ENCODE peak calls at places on chromosomes 13 and 19, in six cellular contexts. P, V, H, C, O and G are unnamed samples.

GRCh38 chr19:54606891-54607781 is 13.7 kb downstream of the LILRA1 start:
- ATAC-seq in C (no peak), H (no peak), O (no peak), P (no peak), V (no peak), G (no peak)

GRCh38 chr13:85755123-85755522 is 44.1 kb downstream of the SLITRK6 start:
- ATAC-seq in P (no peak), V (no peak), C (no peak), H (no peak), O (no peak), G (no peak)

GRCh38 chr13:23667750-23668149 is 97.5 kb downstream of the TNFRSF19 start:
- ATAC-seq in V (no peak), C (peak; percentile 72), H (no peak), P (no peak), O (no peak), G (no peak)

GRCh38 chr13:71867101-71867814 is at the start of gene DACH1:
- ATAC-seq in V (peak; percentile 48), P (peak; percentile 61), C (no peak), H (peak; percentile 38), O (peak; percentile 40), G (no peak)

GRCh38 chr13:49649244-49649962 is 21.1 kb downstream of the ARL11 start:
- ATAC-seq in C (peak; percentile 64), P (peak; percentile 33), O (no peak), V (no peak), H (no peak), G (no peak)

GRCh38 chr19:2432131-2432848 is 4.9 kb upstream of the TIMM13 start:
- ATAC-seq in H (no peak), O (no peak), V (no peak), C (no peak), P (no peak), G (no peak)

GRCh38 chr13:109779074-109779473 is 7.3 kb downstream of the IRS2 start:
- ATAC-seq in V (no peak), P (no peak), H (peak; percentile 84), O (peak; percentile 83), C (no peak), G (no peak)

GRCh38 chr19:54373781-54374266 is 9.1 kb upstream of the LAIR1 start:
- ATAC-seq in P (no peak), O (no peak), C (no peak), V (no peak), H (no peak), G (peak; percentile 44)

GRCh38 chr13:102609696-102610095 is 12.9 kb downstream of the TPP2 start:
- ATAC-seq in O (no peak), C (no peak), V (no peak), H (peak; percentile 62), P (no peak), G (no peak)

GRCh38 chr19:11581740-11582139 is 4.3 kb upstream of the ACP5 start:
- ATAC-seq in O (peak; percentile 60), C (no peak), P (peak; percentile 3), V (no peak), H (peak; percentile 78), G (no peak)

GRCh38 chr19:54572696-54573311 is 786 bp upstream of the LILRA2 start:
- ATAC-seq in H (no peak), C (no peak), P (no peak), V (peak; percentile 37), O (peak; percentile 32), G (peak; percentile 54)

GRCh38 chr13:107421028-107421427 is 794.3 kb downstream of the LIG4 start:
- ATAC-seq in V (no peak), H (no peak), C (no peak), P (no peak), O (no peak), G (no peak)

GRCh38 chr13:48562296-48563066 is 29.6 kb upstream of the RCBTB2 start:
- ATAC-seq in P (peak; percentile 67), H (peak; percentile 98), C (no peak), O (peak; percentile 99), V (no peak), G (no peak)

GRCh38 chr19:34475026-34475974 is 6.3 kb upstream of the WTIP start:
- ATAC-seq in H (no peak), O (peak; percentile 27), C (no peak), V (peak; percentile 42), P (peak; percentile 63), G (peak; percentile 67)

GRCh38 chr13:94007072-94007471 is 472.4 kb downstream of the DCT start:
- ATAC-seq in O (no peak), C (no peak), H (no peak), V (no peak), P (no peak), G (no peak)